ENCODE peak calls at places on chromosome 11, in four cellular contexts. M, I, E and T are unnamed samples.
A peak's percentile ranks its signal among the peaks of the same experiment; 100 is the strongest.

GRCh38 chr11:3049430-3050243 is 7.6 kb downstream of the CARS1 start:
- DNase-seq in M (peak; percentile 93), I (peak; percentile 78), E (peak; percentile 95), T (peak; percentile 75)

GRCh38 chr11:131866535-131867400 is 496.4 kb downstream of the NTM start:
- DNase-seq in M (no peak), E (no peak), I (no peak), T (no peak)

GRCh38 chr11:78613053-78613813 is 38.6 kb upstream of the NARS2 start:
- DNase-seq in E (no peak), M (no peak), I (no peak), T (no peak)

GRCh38 chr11:49851971-49852389 is 100.2 kb upstream of the OR4C13 start:
- DNase-seq in E (no peak), I (no peak), M (no peak), T (no peak)

GRCh38 chr11:18485905-18486528 is 30.4 kb downstream of the LDHAL6A start:
- DNase-seq in M (no peak), I (no peak), E (no peak), T (no peak)

GRCh38 chr11:113296447-113297205 is 17.8 kb upstream of the TTC12 start:
- DNase-seq in E (no peak), M (no peak), I (no peak), T (no peak)

GRCh38 chr11:69243496-69244200 is 50.3 kb upstream of the MYEOV start:
- DNase-seq in M (no peak), I (no peak), E (no peak), T (no peak)

GRCh38 chr11:92180664-92181251 is 43.9 kb upstream of the FAT3 start:
- DNase-seq in M (no peak), I (no peak), E (peak; percentile 84), T (no peak)

GRCh38 chr11:44889266-44889665 is 61.4 kb downstream of the TP53I11 start:
- DNase-seq in E (no peak), I (no peak), M (no peak), T (no peak)

GRCh38 chr11:5291207-5291838 is 10.4 kb downstream of the OR51B4 start:
- DNase-seq in M (peak; percentile 18), E (peak; percentile 70), I (no peak), T (no peak)

GRCh38 chr11:71239581-71239980 is 12.8 kb downstream of the SHANK2 start:
- DNase-seq in E (no peak), I (no peak), M (no peak), T (no peak)

GRCh38 chr11:45922425-45923082 is at the start of gene LARGE2:
- DNase-seq in M (no peak), I (peak; percentile 38), E (no peak), T (no peak)

GRCh38 chr11:84558085-84558905 is 1068.8 kb downstream of the DLG2 start:
- DNase-seq in I (no peak), M (peak; percentile 12), E (peak; percentile 52), T (no peak)

GRCh38 chr11:61627831-61628753 is 47.2 kb upstream of the SYT7 start:
- DNase-seq in M (peak; percentile 36), I (no peak), E (peak; percentile 81), T (no peak)

GRCh38 chr11:12705874-12706273 is 31.7 kb downstream of the TEAD1 start:
- DNase-seq in E (peak; percentile 76), M (no peak), I (no peak), T (no peak)

GRCh38 chr11:72745511-72745910 is 6.7 kb downstream of the ARAP1 start:
- DNase-seq in M (no peak), I (no peak), E (no peak), T (no peak)

GRCh38 chr11:72743321-72744221 is 8.6 kb downstream of the ARAP1 start:
- DNase-seq in E (no peak), M (peak; percentile 58), I (peak; percentile 80), T (no peak)

GRCh38 chr11:72742522-72743320 is 9.5 kb downstream of the ARAP1 start:
- DNase-seq in M (no peak), E (no peak), I (no peak), T (no peak)

GRCh38 chr11:72745925-72746550 is 6.2 kb downstream of the ARAP1 start:
- DNase-seq in M (no peak), I (no peak), E (no peak), T (no peak)

GRCh38 chr11:72744474-72744873 is 7.7 kb downstream of the ARAP1 start:
- DNase-seq in M (no peak), I (no peak), E (no peak), T (no peak)
- H3K4me3 ChIP-seq in M (no peak overlapping the region), I (no peak overlapping the region), E (no peak overlapping the region), T (no peak overlapping the region)

GRCh38 chr11:64896448-64897022 is 18.1 kb upstream of the EHD1 start:
- DNase-seq in I (no peak), M (no peak), E (no peak), T (no peak)
- H3K27me3 ChIP-seq in I (no peaks in the 10 kb centered on the region), M (no peaks in the 10 kb centered on the region), E (no peaks in the 10 kb centered on the region), T (no peaks in the 10 kb centered on the region)

GRCh38 chr11:76159983-76160661 is 46.2 kb downstream of the WNT11 start:
- DNase-seq in E (no peak), M (no peak), I (no peak), T (no peak)

GRCh38 chr11:76163289-76163880 is 42.9 kb downstream of the WNT11 start:
- DNase-seq in E (no peak), M (no peak), I (no peak), T (no peak)

GRCh38 chr11:76160856-76161255 is 45.4 kb downstream of the WNT11 start:
- DNase-seq in M (no peak), I (no peak), E (no peak), T (no peak)

GRCh38 chr11:76162336-76163288 is 43.7 kb downstream of the WNT11 start:
- DNase-seq in M (no peak), I (no peak), E (no peak), T (no peak)

DNA sequence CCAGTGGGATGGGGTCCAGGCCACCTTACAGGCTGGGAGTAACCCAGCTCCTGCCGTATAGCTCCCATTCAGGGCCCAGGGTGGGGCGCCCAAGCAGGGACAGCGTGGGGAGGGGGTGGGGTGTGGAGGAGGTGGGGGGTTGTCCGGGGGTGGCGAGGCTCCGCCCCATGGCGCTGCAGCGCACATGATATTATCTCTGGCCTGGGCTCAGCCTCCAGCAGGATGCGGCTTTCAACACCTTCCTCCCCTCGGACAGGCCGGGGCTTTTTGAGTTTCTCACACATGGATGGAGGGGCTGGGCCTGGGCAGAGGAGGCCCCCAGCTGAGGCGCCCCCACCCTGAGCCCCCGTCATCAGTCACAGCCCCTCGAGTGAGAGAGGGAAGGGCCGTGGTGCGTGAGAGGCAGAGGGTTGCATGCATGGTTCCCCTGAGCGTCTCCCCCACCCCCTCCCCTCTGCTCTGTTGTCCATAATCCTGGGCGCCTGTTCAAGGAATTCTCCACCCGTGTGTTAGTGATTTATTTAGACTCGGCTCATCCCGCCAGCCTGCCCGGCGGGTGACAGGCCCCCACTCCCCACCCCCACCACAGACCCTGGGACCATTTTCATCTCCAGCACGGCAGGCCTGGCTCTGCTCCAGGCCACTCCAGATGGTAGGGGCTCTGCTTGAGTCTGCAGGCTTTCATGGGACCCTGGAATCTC is 44.9 kb downstream of the WNT11 start:
- DNase-seq in I (no peak), E (no peak), M (no peak), T (no peak)
- H3K4me3 ChIP-seq in I (no peak overlapping the region), E (no peak overlapping the region), M (no peak overlapping the region), T (no peak overlapping the region)

GRCh38 chr11:120239713-120240640 is at the start of gene POU2F3:
- DNase-seq in E (no peak), M (no peak), I (no peak), T (no peak)
- H3K27me3 ChIP-seq in E (peaks cover 30% of the 10 kb centered on the region), M (peaks cover 42% of the 10 kb centered on the region), I (peaks cover 9% of the 10 kb centered on the region), T (peaks cover 8% of the 10 kb centered on the region)

GRCh38 chr11:96207459-96208449 is 135.2 kb downstream of the MAML2 start:
- DNase-seq in M (peak; percentile 19), I (peak; percentile 31), E (no peak), T (peak; percentile 43)
- H3K4me3 ChIP-seq in M (no peak overlapping the region), I (no peak overlapping the region), E (no peak overlapping the region), T (peak overlapping the region; percentile 10)

GRCh38 chr11:67202045-67202444 is 64.2 kb upstream of the GRK2 start:
- DNase-seq in I (no peak), M (no peak), E (no peak), T (no peak)
- H3K27me3 ChIP-seq in I (no peaks in the 10 kb centered on the region), M (no peaks in the 10 kb centered on the region), E (no peaks in the 10 kb centered on the region), T (no peaks in the 10 kb centered on the region)

DNA sequence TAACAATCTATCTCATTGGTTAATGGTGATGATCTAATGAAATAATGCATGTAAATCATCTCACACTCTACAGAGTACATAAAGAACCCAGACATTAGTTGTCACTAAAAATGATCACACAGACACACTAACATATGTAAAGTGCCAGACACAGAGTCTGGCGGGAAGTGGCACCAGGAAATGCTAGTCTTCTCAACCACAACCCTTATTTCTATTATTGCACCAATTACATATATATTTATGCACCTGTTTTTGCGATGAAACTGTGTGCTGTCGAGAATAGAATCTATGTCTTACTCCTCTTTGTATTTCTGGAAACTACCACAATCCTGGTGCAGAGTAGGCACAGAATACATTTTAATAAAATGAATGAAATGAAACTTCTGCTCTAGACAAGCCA is 25.9 kb upstream of the POU2AF3 start:
- DNase-seq in E (no peak), M (no peak), I (no peak), T (no peak)
- H3K4me3 ChIP-seq in E (no peak overlapping the region), M (no peak overlapping the region), I (no peak overlapping the region), T (no peak overlapping the region)

GRCh38 chr11:47186937-47187681 is 875 bp upstream of the PACSIN3 start:
- DNase-seq in I (peak; percentile 42), E (peak; percentile 49), M (peak; percentile 36), T (peak; percentile 10)

GRCh38 chr11:47186076-47186936 is at the start of gene PACSIN3:
- DNase-seq in I (peak; percentile 34), M (no peak), E (peak; percentile 28), T (peak; percentile 24)

GRCh38 chr11:47188262-47188661 is 2.0 kb upstream of the PACSIN3 start:
- DNase-seq in I (no peak), M (no peak), E (peak; percentile 6), T (no peak)

GRCh38 chr11:47189100-47189834 is 3.0 kb upstream of the PACSIN3 start:
- DNase-seq in E (peak; percentile 54), M (no peak), I (no peak), T (no peak)

GRCh38 chr11:47187723-47188122 is 1.5 kb upstream of the PACSIN3 start:
- DNase-seq in E (no peak), M (no peak), I (no peak), T (no peak)
- H3K27me3 ChIP-seq in E (peaks cover 2% of the 10 kb centered on the region), M (peaks cover 33% of the 10 kb centered on the region), I (peaks cover 6% of the 10 kb centered on the region), T (peaks cover 22% of the 10 kb centered on the region)

GRCh38 chr11:73974611-73975478 is 7.8 kb downstream of the UCP2 start:
- DNase-seq in I (no peak), E (no peak), M (no peak), T (no peak)
- H3K4me3 ChIP-seq in I (no peak overlapping the region), E (no peak overlapping the region), M (no peak overlapping the region), T (peak overlapping the region; percentile 18)

GRCh38 chr11:123363556-123363955 is 66.5 kb upstream of the GRAMD1B start:
- DNase-seq in E (no peak), M (no peak), I (no peak), T (no peak)
- H3K27me3 ChIP-seq in E (peaks cover 25% of the 10 kb centered on the region), M (peaks cover 31% of the 10 kb centered on the region), I (no peaks in the 10 kb centered on the region), T (no peaks in the 10 kb centered on the region)